ENCODE peak calls at places on chromosomes 12 and 14, in seven cellular contexts. E, C, M, S, J, Y and F are unnamed samples.

GRCh38 chr12:106974525-106974924 is 12.4 kb downstream of the MTERF2 start:
- DNase-seq in E (no peak), M (peak), J (no peak), C (no peak), Y (no peak), S (no peak), F (no peak)

GRCh38 chr12:68621092-68622081 is 10.7 kb downstream of the RAP1B start:
- DNase-seq in Y (no peak), J (no peak), C (no peak), M (no peak), S (no peak), E (no peak), F (no peak)

GRCh38 chr12:53624453-53624852 is 1.7 kb downstream of the ATF7 start:
- DNase-seq in M (no peak), J (no peak), Y (no peak), S (no peak), C (peak), E (no peak), F (no peak)

GRCh38 chr12:110198386-110198785 is 74.2 kb downstream of the IFT81 start:
- DNase-seq in E (no peak), M (no peak), C (no peak), Y (no peak), J (no peak), S (no peak), F (no peak)

GRCh38 chr12:11581179-11581755 is 68.2 kb upstream of the ETV6 start:
- DNase-seq in E (peak), C (peak), S (peak), Y (peak), M (peak), J (peak), F (peak)

GRCh38 chr12:32483499-32483898 is 84.1 kb downstream of the FGD4 start:
- DNase-seq in M (no peak), Y (no peak), C (no peak), J (no peak), S (no peak), E (no peak), F (no peak)

GRCh38 chr12:7075931-7076330 is 15.4 kb downstream of the C1S start:
- DNase-seq in S (no peak), J (no peak), M (no peak), E (no peak), Y (no peak), C (no peak), F (no peak)

GRCh38 chr14:38548091-38548490 is 292.2 kb upstream of the CLEC14A start:
- DNase-seq in M (no peak), C (no peak), S (no peak), J (no peak), E (no peak), Y (no peak), F (no peak)

GRCh38 chr12:95002754-95003153 is 743 bp downstream of the NDUFA12 start:
- DNase-seq in C (no peak), E (no peak), J (no peak), M (no peak), Y (no peak), S (no peak), F (no peak)

GRCh38 chr14:53151867-53152626 is 1.1 kb downstream of the DDHD1 start:
- DNase-seq in Y (peak), C (peak), E (peak), J (peak), M (peak), S (peak), F (peak)
- TF ChIP-seq CTCF in Y (no peak), C (no peak), E (peak), J (peak), M (no peak), S (no peak), F (no peak)

DNA sequence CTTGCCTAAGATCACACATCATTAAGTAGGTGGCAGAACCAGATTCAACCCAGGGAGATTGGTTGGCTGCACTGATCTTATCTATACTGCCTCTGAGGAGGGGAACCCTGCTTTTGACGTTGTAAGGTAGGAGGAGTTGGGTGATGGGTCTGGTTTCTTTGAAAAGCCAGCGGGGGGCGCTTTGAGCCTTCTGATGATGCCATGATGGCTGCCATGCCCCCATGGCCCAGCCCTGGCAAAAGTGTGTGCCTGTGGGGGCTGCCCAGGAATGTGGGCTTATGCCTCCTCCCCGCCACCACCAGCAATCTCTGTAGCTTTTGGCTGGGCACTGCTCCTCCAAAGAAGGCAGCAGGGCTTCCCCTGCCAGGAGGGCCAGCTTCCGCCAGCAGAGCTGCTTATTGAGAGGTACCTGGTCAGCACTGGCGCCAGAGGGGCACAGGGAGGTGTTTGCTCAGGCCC is 224.3 kb downstream of the SLC41A2 start:
- DNase-seq in E (no peak), M (no peak), J (no peak), S (no peak), C (no peak), Y (peak), F (peak)
- TF ChIP-seq CTCF in E (no peak), M (no peak), J (peak), S (no peak), C (no peak), Y (no peak), F (no peak)

GRCh38 chr12:113823816-113824215 is 142.3 kb downstream of the RBM19 start:
- DNase-seq in E (no peak), Y (no peak), M (no peak), S (no peak), J (no peak), C (no peak), F (no peak)

GRCh38 chr12:113829212-113829611 is 136.9 kb downstream of the RBM19 start:
- DNase-seq in C (no peak), M (no peak), E (no peak), Y (no peak), J (no peak), S (no peak), F (no peak)

GRCh38 chr12:113825705-113826104 is 140.4 kb downstream of the RBM19 start:
- DNase-seq in Y (no peak), S (no peak), C (no peak), J (no peak), E (no peak), M (no peak), F (no peak)

GRCh38 chr12:113822986-113823385 is 143.1 kb downstream of the RBM19 start:
- DNase-seq in M (no peak), S (no peak), Y (no peak), E (no peak), J (no peak), C (no peak), F (no peak)

GRCh38 chr12:113826805-113827204 is 139.3 kb downstream of the RBM19 start:
- DNase-seq in Y (no peak), S (no peak), C (no peak), J (no peak), M (no peak), E (no peak), F (no peak)
- TF ChIP-seq CTCF in Y (no peak), S (no peak), C (peak), J (no peak), M (no peak), E (peak), F (no peak)

DNA sequence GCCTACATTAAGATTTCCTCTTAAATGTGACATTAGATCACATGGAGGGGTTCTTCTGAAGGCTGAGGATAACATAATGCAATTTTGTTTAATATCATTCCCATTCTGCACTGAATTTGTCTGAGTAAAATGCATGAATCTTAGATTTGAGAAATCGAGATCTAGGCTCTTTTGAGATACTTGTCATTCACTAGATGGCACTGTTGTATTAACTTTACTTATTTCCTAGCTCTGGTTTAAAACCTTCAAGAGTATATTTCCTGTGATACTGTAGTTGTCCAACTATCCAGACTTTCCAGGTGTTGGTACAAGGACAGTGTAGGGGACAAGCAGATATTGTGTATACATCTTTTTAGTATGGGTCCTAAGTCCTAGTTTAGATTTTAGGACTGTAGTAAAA is 91.7 kb upstream of the SEL1L start:
- DNase-seq in C (no peak), M (no peak), E (no peak), S (no peak), Y (no peak), J (no peak), F (no peak)
- TF ChIP-seq CTCF in C (no peak), M (peak), E (peak), S (peak), Y (no peak), J (peak), F (peak)

GRCh38 chr14:94162466-94162865 is 11.7 kb upstream of the PPP4R4 start:
- DNase-seq in M (no peak), Y (no peak), C (no peak), J (no peak), S (no peak), E (no peak), F (no peak)

GRCh38 chr14:94161087-94161486 is 13.0 kb upstream of the PPP4R4 start:
- DNase-seq in S (no peak), Y (no peak), E (no peak), C (no peak), M (no peak), J (no peak), F (no peak)

GRCh38 chr14:94161979-94162378 is 12.1 kb upstream of the PPP4R4 start:
- DNase-seq in M (no peak), S (no peak), C (peak), Y (no peak), E (no peak), J (no peak), F (no peak)

GRCh38 chr14:94157195-94157594 is 16.9 kb upstream of the PPP4R4 start:
- DNase-seq in M (no peak), C (no peak), E (no peak), J (no peak), S (no peak), Y (no peak), F (no peak)

GRCh38 chr14:94158239-94158888 is 15.8 kb upstream of the PPP4R4 start:
- DNase-seq in Y (no peak), M (no peak), E (no peak), C (no peak), J (no peak), S (no peak), F (no peak)
- TF ChIP-seq CTCF in Y (no peak), M (no peak), E (no peak), C (no peak), J (no peak), S (no peak), F (no peak)

DNA sequence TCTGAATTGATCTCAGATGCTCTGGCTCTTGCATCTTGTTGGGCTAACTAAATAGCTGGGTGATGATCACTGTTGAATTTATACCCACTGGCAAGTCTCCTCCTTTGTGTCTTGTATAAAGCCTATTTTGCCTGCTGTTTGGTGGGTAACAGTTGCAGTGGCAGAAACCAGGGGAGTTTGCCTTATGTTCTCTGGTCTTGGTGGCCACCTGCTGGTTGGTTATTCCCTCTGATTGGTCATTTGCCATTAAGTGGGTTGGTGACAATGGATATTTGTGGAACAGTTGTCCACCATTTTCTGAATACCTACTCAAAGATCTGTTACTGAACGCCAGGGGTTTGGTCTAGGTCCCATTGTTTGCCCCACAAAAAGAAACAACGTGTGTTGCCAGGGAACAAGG is 52.1 kb downstream of the AVPR1A start:
- DNase-seq in E (peak), C (no peak), S (no peak), J (no peak), M (no peak), Y (peak), F (peak)
- TF ChIP-seq CTCF in E (peak), C (no peak), S (peak), J (peak), M (no peak), Y (peak), F (no peak)

DNA sequence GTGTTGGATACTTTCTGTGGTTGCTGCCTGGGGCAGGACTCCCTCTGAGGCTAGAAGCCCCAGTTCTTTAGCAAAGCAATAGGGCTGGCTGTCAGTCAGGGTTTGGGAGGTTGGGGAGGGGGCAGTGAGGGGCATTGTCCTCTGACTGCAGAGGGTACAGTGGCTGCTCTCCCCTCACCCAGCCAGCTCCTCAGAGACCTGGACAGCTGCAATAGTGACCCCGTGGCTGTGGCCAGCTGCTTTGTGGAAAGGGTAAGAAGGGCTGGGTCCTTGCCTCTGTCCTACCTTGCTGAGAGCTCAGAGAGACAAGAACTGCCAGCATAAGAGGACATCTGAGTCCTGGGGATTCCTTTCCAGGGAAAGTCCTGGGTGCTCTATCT is 25.8 kb downstream of the PLEKHG3 start:
- DNase-seq in C (no peak), J (no peak), S (no peak), E (no peak), Y (no peak), M (no peak), F (no peak)
- TF ChIP-seq CTCF in C (no peak), J (no peak), S (no peak), E (no peak), Y (no peak), M (no peak), F (no peak)

GRCh38 chr14:103337794-103338193 is 3.8 kb downstream of the EIF5 start:
- DNase-seq in E (no peak), M (no peak), J (no peak), S (no peak), C (no peak), Y (no peak), F (no peak)
- TF ChIP-seq CTCF in E (no peak), M (no peak), J (no peak), S (no peak), C (no peak), Y (no peak), F (no peak)

GRCh38 chr14:33918256-33918655 is 32.6 kb downstream of the EGLN3 start:
- DNase-seq in C (no peak), M (no peak), S (no peak), E (no peak), J (no peak), Y (no peak), F (no peak)

GRCh38 chr14:33916663-33917565 is 34.0 kb downstream of the EGLN3 start:
- DNase-seq in S (no peak), E (no peak), M (no peak), J (no peak), Y (no peak), C (peak), F (no peak)

GRCh38 chr14:33917664-33918063 is 33.2 kb downstream of the EGLN3 start:
- DNase-seq in M (no peak), C (no peak), J (no peak), Y (no peak), S (no peak), E (no peak), F (no peak)

GRCh38 chr14:33914676-33915516 is 36.0 kb downstream of the EGLN3 start:
- DNase-seq in Y (no peak), M (no peak), S (no peak), C (peak), J (no peak), E (no peak), F (peak)

DNA sequence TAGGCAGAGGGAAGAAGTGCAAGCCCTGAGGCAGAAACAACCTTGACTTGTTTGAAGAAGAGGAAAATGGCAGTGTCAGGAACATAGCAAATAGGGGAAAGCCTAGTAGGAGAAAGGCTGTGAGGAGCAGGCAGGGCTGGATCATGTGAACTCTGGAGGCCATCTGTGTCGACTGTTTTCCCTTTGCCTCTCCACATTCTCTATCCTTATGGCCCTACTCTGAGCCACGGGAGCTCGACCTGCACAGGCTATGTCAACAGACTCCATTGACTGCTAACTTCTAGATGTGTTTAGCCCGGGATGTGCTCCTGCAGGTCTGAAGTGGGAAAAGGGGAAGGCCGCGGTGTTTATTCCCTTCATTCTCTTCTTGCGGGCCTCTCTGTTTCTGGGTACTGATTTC is 35.2 kb downstream of the EGLN3 start:
- DNase-seq in S (no peak), Y (no peak), J (no peak), M (no peak), E (no peak), C (no peak), F (no peak)
- TF ChIP-seq CTCF in S (no peak), Y (no peak), J (no peak), M (no peak), E (no peak), C (no peak), F (no peak)